ENCODE peak calls at places on chromosomes 1 and 21, in eight cellular contexts. V, N, U, A, J, I, C and E are unnamed samples.

GRCh38 chr1:68808351-68808750 is 311.5 kb upstream of the DEPDC1 start:
- DNase-seq in V (no peak), N (no peak), U (no peak), A (peak), J (no peak), I (no peak), C (no peak), E (no peak)

GRCh38 chr1:174788981-174789380 is 210.8 kb upstream of the CACYBP start:
- DNase-seq in V (no peak), N (peak), U (peak), A (no peak), J (peak), I (no peak), C (no peak), E (no peak)

GRCh38 chr1:153506831-153507413 is 28.9 kb downstream of the S100A6 start:
- DNase-seq in V (peak), N (peak), U (peak), A (peak), J (peak), I (no peak), C (peak), E (peak)

GRCh38 chr1:113783254-113784103 is 24.2 kb upstream of the PHTF1 start:
- DNase-seq in V (no peak), N (peak), U (peak), A (no peak), J (peak), I (no peak), C (peak), E (no peak)

GRCh38 chr1:101060992-101061391 is 35.4 kb upstream of the DPH5 start:
- DNase-seq in V (no peak), N (no peak), U (no peak), A (no peak), J (no peak), I (no peak), C (no peak), E (no peak)

GRCh38 chr1:210366767-210367166 is 38.1 kb downstream of the HHAT start:
- DNase-seq in V (no peak), N (peak), U (no peak), A (peak), J (no peak), I (peak), C (no peak), E (peak)

GRCh38 chr1:25820247-25821111 is 725 bp downstream of the MTFR1L start:
- DNase-seq in V (no peak), N (peak), U (peak), A (peak), J (peak), I (no peak), C (peak), E (no peak)

GRCh38 chr21:19076031-19076430 is 672.4 kb upstream of the TMPRSS15 start:
- DNase-seq in V (no peak), N (no peak), U (no peak), A (no peak), J (no peak), I (no peak), C (no peak), E (no peak)

GRCh38 chr1:109457819-109458218 is 8.5 kb upstream of the SYPL2 start:
- DNase-seq in V (no peak), N (no peak), U (no peak), A (no peak), J (no peak), I (no peak), C (no peak), E (no peak)

GRCh38 chr1:172390620-172391491 is 29.6 kb upstream of the C1orf105 start:
- DNase-seq in V (no peak), N (peak), U (no peak), A (peak), J (peak), I (no peak), C (no peak), E (no peak)

GRCh38 chr21:31945116-31945515 is 72.3 kb downstream of the HUNK start:
- DNase-seq in V (no peak), N (no peak), U (no peak), A (no peak), J (no peak), I (no peak), C (no peak), E (no peak)

GRCh38 chr1:32953495-32953894 is 11.1 kb downstream of the RNF19B start:
- DNase-seq in V (no peak), N (peak), U (peak), A (no peak), J (peak), I (no peak), C (no peak), E (no peak)

GRCh38 chr1:108801101-108801500 is 54.6 kb downstream of the STXBP3 start:
- DNase-seq in V (no peak), N (no peak), U (peak), A (no peak), J (peak), I (no peak), C (no peak), E (no peak)

GRCh38 chr21:33027401-33028185 is 1.9 kb downstream of the OLIG2 start:
- DNase-seq in V (no peak), N (no peak), U (no peak), A (no peak), J (no peak), I (no peak), C (no peak), E (no peak)

GRCh38 chr1:25756210-25756609 is 43.8 kb upstream of the SELENON start:
- DNase-seq in V (no peak), N (no peak), U (no peak), A (no peak), J (no peak), I (no peak), C (no peak), E (no peak)

GRCh38 chr1:7839526-7839925 is 13.3 kb downstream of the UTS2 start:
- DNase-seq in V (no peak), N (no peak), U (no peak), A (no peak), J (no peak), I (no peak), C (no peak), E (no peak)

GRCh38 chr1:51222136-51222787 is 13.8 kb upstream of the RNF11 start:
- DNase-seq in V (no peak), N (no peak), U (no peak), A (no peak), J (no peak), I (no peak), C (no peak), E (no peak)

GRCh38 chr1:161117681-161118581 is at the start of the genes NIT1 and PFDN2:
- DNase-seq in V (peak), N (peak), U (peak), A (peak), J (peak), I (peak), C (peak), E (peak)

GRCh38 chr1:41041866-41042265 is 20.3 kb upstream of the SLFNL1 start:
- DNase-seq in V (no peak), N (no peak), U (no peak), A (no peak), J (peak), I (no peak), C (no peak), E (no peak)

GRCh38 chr1:154742586-154742985 is 127.5 kb downstream of the KCNN3 start:
- DNase-seq in V (no peak), N (no peak), U (no peak), A (no peak), J (no peak), I (no peak), C (no peak), E (no peak)

GRCh38 chr1:2413495-2414296 is 1.3 kb upstream of the PEX10 start:
- DNase-seq in V (no peak), N (no peak), U (no peak), A (no peak), J (no peak), I (no peak), C (peak), E (no peak)

GRCh38 chr21:37562920-37563640 is 196.5 kb downstream of the DYRK1A start:
- DNase-seq in V (no peak), N (no peak), U (no peak), A (no peak), J (peak), I (peak), C (peak), E (no peak)

GRCh38 chr1:6498576-6499111 is 7.2 kb upstream of the PLEKHG5 start:
- DNase-seq in V (no peak), N (no peak), U (no peak), A (no peak), J (no peak), I (no peak), C (no peak), E (no peak)

GRCh38 chr21:46431448-46431847 is 27.2 kb upstream of the DIP2A start:
- DNase-seq in V (no peak), N (no peak), U (no peak), A (no peak), J (no peak), I (no peak), C (no peak), E (no peak)

GRCh38 chr1:240117930-240118329 is 26.2 kb downstream of the FMN2 start:
- DNase-seq in V (no peak), N (no peak), U (no peak), A (no peak), J (no peak), I (no peak), C (no peak), E (no peak)

GRCh38 chr1:29033829-29034466 is 89.8 kb downstream of the TMEM200B start:
- DNase-seq in V (no peak), N (peak), U (peak), A (peak), J (peak), I (no peak), C (no peak), E (no peak)

GRCh38 chr1:186812560-186812959 is 16.2 kb upstream of the PLA2G4A start:
- DNase-seq in V (no peak), N (no peak), U (peak), A (no peak), J (peak), I (no peak), C (no peak), E (no peak)

GRCh38 chr21:41856572-41856971 is 22.6 kb downstream of the PRDM15 start:
- DNase-seq in V (no peak), N (no peak), U (no peak), A (no peak), J (no peak), I (no peak), C (no peak), E (no peak)

GRCh38 chr1:202143768-202144509 is 598 bp downstream of the ARL8A start:
- DNase-seq in V (no peak), N (no peak), U (no peak), A (peak), J (no peak), I (no peak), C (peak), E (no peak)

GRCh38 chr1:45492691-45493090 is 1.7 kb upstream of the TESK2 start:
- DNase-seq in V (no peak), N (no peak), U (no peak), A (no peak), J (no peak), I (no peak), C (no peak), E (no peak)

GRCh38 chr1:24266398-24266941 is 52.7 kb upstream of the GRHL3 start:
- DNase-seq in V (peak), N (peak), U (peak), A (peak), J (peak), I (no peak), C (no peak), E (no peak)
- TF ChIP-seq CTCF in V (no peak), N (no peak), U (peak), A (no peak), J (peak), I (no peak), C (no peak), E (no peak)

GRCh38 chr1:165408518-165408917 is 36.4 kb downstream of the RXRG start:
- DNase-seq in V (peak), N (peak), U (peak), A (peak), J (peak), I (no peak), C (no peak), E (no peak)
- TF ChIP-seq CTCF in V (peak), N (peak), U (peak), A (peak), J (peak), I (no peak), C (no peak), E (peak)

GRCh38 chr1:190323530-190323929 is 154.1 kb downstream of the BRINP3 start:
- DNase-seq in V (no peak), N (no peak), U (no peak), A (no peak), J (no peak), I (no peak), C (no peak), E (no peak)

DNA sequence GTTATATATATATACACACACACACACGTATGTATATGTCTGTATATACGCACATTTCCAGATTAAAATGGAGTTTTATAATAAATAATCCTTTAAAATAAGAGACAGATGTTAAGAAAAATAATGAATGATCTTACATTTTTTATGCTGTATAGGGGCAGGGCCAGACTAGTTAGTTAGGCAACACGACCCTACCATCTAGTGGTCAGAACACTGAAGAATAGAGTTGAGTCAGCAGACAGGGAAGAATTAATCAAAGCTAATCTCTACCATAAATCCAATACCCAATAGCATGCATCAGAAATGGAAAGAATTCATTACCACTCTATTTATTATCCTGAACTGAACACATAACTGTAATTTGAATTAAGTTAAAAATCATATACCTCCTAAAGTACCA is 156.7 kb downstream of the BRINP3 start:
- DNase-seq in V (no peak), N (peak), U (peak), A (peak), J (no peak), I (no peak), C (no peak), E (no peak)
- TF ChIP-seq CTCF in V (no peak), N (peak), U (peak), A (peak), J (no peak), I (no peak), C (no peak), E (no peak)

GRCh38 chr1:208081972-208082371 is 162.2 kb downstream of the PLXNA2 start:
- DNase-seq in V (no peak), N (no peak), U (no peak), A (no peak), J (peak), I (no peak), C (no peak), E (no peak)
- TF ChIP-seq CTCF in V (no peak), N (no peak), U (peak), A (peak), J (peak), I (no peak), C (no peak), E (no peak)

DNA sequence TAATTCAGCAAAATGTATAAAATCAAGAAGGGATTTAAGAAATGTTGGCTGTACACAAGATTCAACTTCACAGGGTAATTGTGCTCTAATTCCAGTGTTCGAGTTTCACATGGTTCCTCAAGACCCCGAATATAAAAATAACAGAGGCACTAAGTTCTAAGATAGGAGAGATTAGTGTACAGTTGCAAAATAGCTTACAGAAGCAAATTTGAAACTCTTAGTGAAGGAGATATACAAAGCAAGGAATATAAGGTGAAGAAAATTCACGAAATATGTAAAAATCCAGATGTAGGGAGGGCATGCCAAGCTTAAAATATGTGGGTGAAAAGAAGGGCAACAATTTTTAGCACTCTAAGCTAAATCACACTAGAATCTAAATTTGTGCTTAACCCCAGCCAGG is 29.4 kb downstream of the TOR1AIP2 start:
- DNase-seq in V (no peak), N (no peak), U (no peak), A (no peak), J (no peak), I (no peak), C (no peak), E (no peak)
- TF ChIP-seq CTCF in V (no peak), N (no peak), U (no peak), A (no peak), J (no peak), I (no peak), C (no peak), E (no peak)

DNA sequence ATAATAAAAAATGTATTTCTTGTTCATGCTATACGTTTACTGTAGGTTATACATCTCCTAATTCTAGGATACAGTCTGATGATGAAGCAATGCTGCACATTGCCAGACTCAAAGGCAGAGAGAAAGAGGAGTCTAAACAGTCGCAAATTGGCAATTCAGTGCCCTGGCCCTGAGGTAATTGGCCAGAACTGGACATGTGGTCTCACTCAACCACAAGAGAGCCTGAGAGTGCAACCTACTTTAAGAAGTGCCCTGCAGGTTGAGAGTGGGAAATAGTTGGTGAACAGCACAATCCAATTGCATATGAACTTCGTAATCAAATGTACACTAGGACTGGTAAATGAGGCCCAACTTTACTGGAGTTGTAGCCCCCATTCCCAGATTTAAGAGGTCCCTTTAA is 5.0 kb upstream of the SLC35A3 start:
- DNase-seq in V (no peak), N (no peak), U (no peak), A (no peak), J (no peak), I (no peak), C (no peak), E (no peak)
- TF ChIP-seq CTCF in V (no peak), N (no peak), U (no peak), A (no peak), J (no peak), I (no peak), C (no peak), E (no peak)

GRCh38 chr1:246809473-246809872 is 85.3 kb downstream of the SCCPDH start:
- DNase-seq in V (no peak), N (no peak), U (no peak), A (no peak), J (no peak), I (no peak), C (no peak), E (no peak)
- TF ChIP-seq CTCF in V (no peak), N (no peak), U (peak), A (no peak), J (no peak), I (no peak), C (no peak), E (no peak)

GRCh38 chr1:195939844-195940243 is 668.4 kb downstream of the KCNT2 start:
- DNase-seq in V (no peak), N (peak), U (peak), A (peak), J (no peak), I (no peak), C (no peak), E (no peak)
- TF ChIP-seq CTCF in V (no peak), N (peak), U (peak), A (peak), J (no peak), I (no peak), C (no peak), E (no peak)